ENCODE peak calls at places on chromosome 9, in six cellular contexts. One of them, this sample, is unnamed.

GRCh38 chr9:130263601-130264413 is 1.8 kb upstream of the HMCN2 start:
- DNase-seq in ACHN: peak
- DNase-seq in activated CD4-positive, alpha-beta T cell treated with anti-CD3 and anti-CD28 coated beads, Interleukin-2, amount 50 U/mL, for 1 hour: no peak
- DNase-seq in glomerular endothelial cell: no peak
- DNase-seq in GM12891: no peak
- DNase-seq in GM06990: no peak
- DNase-seq in this sample: peak

GRCh38 chr9:125593581-125593980 is 113.4 kb downstream of the MAPKAP1 start:
- DNase-seq in glomerular endothelial cell: no peak
- DNase-seq in GM12891: no peak
- DNase-seq in ACHN: no peak
- DNase-seq in GM06990: no peak
- DNase-seq in activated CD4-positive, alpha-beta T cell treated with anti-CD3 and anti-CD28 coated beads, Interleukin-2, amount 50 U/mL, for 1 hour: no peak
- DNase-seq in this sample: no peak

GRCh38 chr9:136566899-136567298 is 21.1 kb upstream of the NOTCH1 start:
- DNase-seq in GM12891: no peak
- DNase-seq in GM06990: no peak
- DNase-seq in ACHN: no peak
- DNase-seq in glomerular endothelial cell: no peak
- DNase-seq in activated CD4-positive, alpha-beta T cell treated with anti-CD3 and anti-CD28 coated beads, Interleukin-2, amount 50 U/mL, for 1 hour: no peak
- DNase-seq in this sample: no peak

GRCh38 chr9:5140151-5140550 is 45.3 kb downstream of the INSL6 start:
- DNase-seq in glomerular endothelial cell: no peak
- DNase-seq in ACHN: no peak
- DNase-seq in activated CD4-positive, alpha-beta T cell treated with anti-CD3 and anti-CD28 coated beads, Interleukin-2, amount 50 U/mL, for 1 hour: no peak
- DNase-seq in GM12891: no peak
- DNase-seq in GM06990: no peak
- DNase-seq in this sample: no peak

GRCh38 chr9:101572316-101572715 is 22.5 kb downstream of the PPP3R2 start:
- DNase-seq in GM06990: no peak
- DNase-seq in GM12891: no peak
- DNase-seq in activated CD4-positive, alpha-beta T cell treated with anti-CD3 and anti-CD28 coated beads, Interleukin-2, amount 50 U/mL, for 1 hour: no peak
- DNase-seq in ACHN: no peak
- DNase-seq in glomerular endothelial cell: no peak
- DNase-seq in this sample: no peak

GRCh38 chr9:8429768-8430167 is 630.2 kb upstream of the DMAC1 start:
- DNase-seq in GM12891: no peak
- DNase-seq in activated CD4-positive, alpha-beta T cell treated with anti-CD3 and anti-CD28 coated beads, Interleukin-2, amount 50 U/mL, for 1 hour: no peak
- DNase-seq in GM06990: no peak
- DNase-seq in glomerular endothelial cell: no peak
- DNase-seq in ACHN: no peak
- DNase-seq in this sample: no peak

GRCh38 chr9:36855443-36856315 is 178.4 kb downstream of the PAX5 start:
- DNase-seq in activated CD4-positive, alpha-beta T cell treated with anti-CD3 and anti-CD28 coated beads, Interleukin-2, amount 50 U/mL, for 1 hour: no peak
- DNase-seq in glomerular endothelial cell: no peak
- DNase-seq in ACHN: no peak
- DNase-seq in GM12891: no peak
- DNase-seq in GM06990: no peak
- DNase-seq in this sample: peak

GRCh38 chr9:6106576-6107339 is 91.3 kb upstream of the RANBP6 start:
- DNase-seq in activated CD4-positive, alpha-beta T cell treated with anti-CD3 and anti-CD28 coated beads, Interleukin-2, amount 50 U/mL, for 1 hour: no peak
- DNase-seq in glomerular endothelial cell: no peak
- DNase-seq in GM06990: no peak
- DNase-seq in ACHN: peak
- DNase-seq in GM12891: peak
- DNase-seq in this sample: no peak

GRCh38 chr9:136026266-136026942 is 65.2 kb upstream of the UBAC1 start:
- DNase-seq in ACHN: no peak
- DNase-seq in activated CD4-positive, alpha-beta T cell treated with anti-CD3 and anti-CD28 coated beads, Interleukin-2, amount 50 U/mL, for 1 hour: no peak
- DNase-seq in glomerular endothelial cell: no peak
- DNase-seq in GM12891: no peak
- DNase-seq in GM06990: no peak
- DNase-seq in this sample: no peak

GRCh38 chr9:134212809-134213507 is 48.6 kb upstream of the RNU6ATAC start:
- DNase-seq in ACHN: no peak
- DNase-seq in GM12891: no peak
- DNase-seq in activated CD4-positive, alpha-beta T cell treated with anti-CD3 and anti-CD28 coated beads, Interleukin-2, amount 50 U/mL, for 1 hour: no peak
- DNase-seq in glomerular endothelial cell: no peak
- DNase-seq in GM06990: no peak
- DNase-seq in this sample: no peak

GRCh38 chr9:133449760-133450159 is 10.0 kb upstream of the CACFD1 start:
- DNase-seq in GM06990: no peak
- DNase-seq in glomerular endothelial cell: no peak
- DNase-seq in activated CD4-positive, alpha-beta T cell treated with anti-CD3 and anti-CD28 coated beads, Interleukin-2, amount 50 U/mL, for 1 hour: no peak
- DNase-seq in ACHN: peak
- DNase-seq in GM12891: no peak
- DNase-seq in this sample: peak

GRCh38 chr9:35868972-35869371 is 1.2 kb downstream of the OR13J1 start:
- DNase-seq in activated CD4-positive, alpha-beta T cell treated with anti-CD3 and anti-CD28 coated beads, Interleukin-2, amount 50 U/mL, for 1 hour: no peak
- DNase-seq in GM12891: no peak
- DNase-seq in glomerular endothelial cell: no peak
- DNase-seq in GM06990: no peak
- DNase-seq in ACHN: no peak
- DNase-seq in this sample: no peak

GRCh38 chr9:134966697-134967546 is 49.2 kb upstream of the FCN1 start:
- DNase-seq in ACHN: no peak
- DNase-seq in GM06990: no peak
- DNase-seq in GM12891: no peak
- DNase-seq in glomerular endothelial cell: no peak
- DNase-seq in activated CD4-positive, alpha-beta T cell treated with anti-CD3 and anti-CD28 coated beads, Interleukin-2, amount 50 U/mL, for 1 hour: no peak
- DNase-seq in this sample: no peak

GRCh38 chr9:116774421-116774820 is 87.3 kb downstream of the TRIM32 start:
- DNase-seq in GM12891: no peak
- DNase-seq in activated CD4-positive, alpha-beta T cell treated with anti-CD3 and anti-CD28 coated beads, Interleukin-2, amount 50 U/mL, for 1 hour: no peak
- DNase-seq in GM06990: no peak
- DNase-seq in ACHN: no peak
- DNase-seq in glomerular endothelial cell: no peak
- DNase-seq in this sample: no peak

GRCh38 chr9:136826703-136827582 is 15.3 kb upstream of the AJM1 start:
- DNase-seq in GM06990: no peak
- DNase-seq in activated CD4-positive, alpha-beta T cell treated with anti-CD3 and anti-CD28 coated beads, Interleukin-2, amount 50 U/mL, for 1 hour: no peak
- DNase-seq in glomerular endothelial cell: no peak
- DNase-seq in GM12891: no peak
- DNase-seq in ACHN: no peak
- DNase-seq in this sample: no peak

GRCh38 chr9:38074441-38074943 is 5.5 kb upstream of the SHB start:
- DNase-seq in GM06990: no peak
- DNase-seq in GM12891: no peak
- DNase-seq in activated CD4-positive, alpha-beta T cell treated with anti-CD3 and anti-CD28 coated beads, Interleukin-2, amount 50 U/mL, for 1 hour: no peak
- DNase-seq in ACHN: no peak
- DNase-seq in glomerular endothelial cell: no peak
- DNase-seq in this sample: no peak

GRCh38 chr9:94729199-94729598 is 2.7 kb downstream of the AOPEP start:
- DNase-seq in GM12891: no peak
- DNase-seq in GM06990: no peak
- DNase-seq in ACHN: no peak
- DNase-seq in glomerular endothelial cell: no peak
- DNase-seq in activated CD4-positive, alpha-beta T cell treated with anti-CD3 and anti-CD28 coated beads, Interleukin-2, amount 50 U/mL, for 1 hour: no peak
- DNase-seq in this sample: no peak

GRCh38 chr9:95366731-95367325 is 49.3 kb upstream of the FANCC start:
- DNase-seq in GM12891: no peak
- DNase-seq in ACHN: no peak
- DNase-seq in activated CD4-positive, alpha-beta T cell treated with anti-CD3 and anti-CD28 coated beads, Interleukin-2, amount 50 U/mL, for 1 hour: no peak
- DNase-seq in GM06990: no peak
- DNase-seq in glomerular endothelial cell: no peak
- DNase-seq in this sample: no peak

GRCh38 chr9:132472599-132472998 is 62.6 kb downstream of the CFAP77 start:
- DNase-seq in ACHN: no peak
- DNase-seq in activated CD4-positive, alpha-beta T cell treated with anti-CD3 and anti-CD28 coated beads, Interleukin-2, amount 50 U/mL, for 1 hour: no peak
- DNase-seq in GM06990: no peak
- DNase-seq in GM12891: no peak
- DNase-seq in glomerular endothelial cell: no peak
- DNase-seq in this sample: no peak

GRCh38 chr9:87685431-87685830 is 40.5 kb upstream of the CTSL start:
- DNase-seq in activated CD4-positive, alpha-beta T cell treated with anti-CD3 and anti-CD28 coated beads, Interleukin-2, amount 50 U/mL, for 1 hour: no peak
- DNase-seq in GM06990: no peak
- DNase-seq in GM12891: no peak
- DNase-seq in glomerular endothelial cell: no peak
- DNase-seq in ACHN: no peak
- DNase-seq in this sample: no peak

GRCh38 chr9:88533951-88534455 is 975 bp upstream of the NXNL2 start:
- DNase-seq in glomerular endothelial cell: no peak
- DNase-seq in GM12891: no peak
- DNase-seq in GM06990: no peak
- DNase-seq in activated CD4-positive, alpha-beta T cell treated with anti-CD3 and anti-CD28 coated beads, Interleukin-2, amount 50 U/mL, for 1 hour: no peak
- DNase-seq in ACHN: peak
- DNase-seq in this sample: peak

GRCh38 chr9:109709881-109710280 is 70.1 kb upstream of the PALM2AKAP2 start:
- DNase-seq in ACHN: no peak
- DNase-seq in glomerular endothelial cell: no peak
- DNase-seq in activated CD4-positive, alpha-beta T cell treated with anti-CD3 and anti-CD28 coated beads, Interleukin-2, amount 50 U/mL, for 1 hour: no peak
- DNase-seq in GM12891: no peak
- DNase-seq in GM06990: no peak
- DNase-seq in this sample: no peak

GRCh38 chr9:35664531-35665470 is at the start of gene ARHGEF39:
- DNase-seq in GM12891: peak
- DNase-seq in activated CD4-positive, alpha-beta T cell treated with anti-CD3 and anti-CD28 coated beads, Interleukin-2, amount 50 U/mL, for 1 hour: peak
- DNase-seq in GM06990: peak
- DNase-seq in glomerular endothelial cell: no peak
- DNase-seq in ACHN: peak
- DNase-seq in this sample: peak

GRCh38 chr9:131395027-131395744 is 1.3 kb downstream of the PRRC2B start:
- DNase-seq in GM12891: peak
- DNase-seq in GM06990: peak
- DNase-seq in ACHN: peak
- DNase-seq in activated CD4-positive, alpha-beta T cell treated with anti-CD3 and anti-CD28 coated beads, Interleukin-2, amount 50 U/mL, for 1 hour: peak
- DNase-seq in glomerular endothelial cell: no peak
- DNase-seq in this sample: peak

This sample was measured in 8988T.